ENCODE peak calls at places on chromosome 17, in nine cellular contexts. K is colonic mucosa, O is mucosa of descending colon, T is stomach, P is lung, V is PC-3, B is transverse colon, E is uterus, L is A549. Y is an unnamed sample. For H3K4me1, the result is how much of the 10 kb centered on the place peaks cover.

GRCh38 chr17:75406222-75406615 is 741 bp upstream of the GRB2 start:
- DNase-seq in K (peak), O (no peak), T (no peak), P (no peak), V (peak), B (no peak), E (no peak), L (no peak), Y (no peak)

GRCh38 chr17:39813631-39814030 is 50.5 kb downstream of the IKZF3 start:
- DNase-seq in K (no peak), O (no peak), T (no peak), P (no peak), V (no peak), B (no peak), E (no peak), L (no peak), Y (no peak)

GRCh38 chr17:57421393-57421717 is 165.0 kb downstream of the MSI2 start:
- DNase-seq in K (no peak), O (no peak), T (no peak), P (no peak), V (no peak), B (no peak), E (no peak), L (no peak), Y (no peak)

GRCh38 chr17:64498308-64499203 is 1.7 kb upstream of the POLG2 start:
- DNase-seq in K (no peak), O (no peak), T (no peak), P (no peak), V (peak), B (no peak), E (no peak), L (no peak), Y (no peak)

GRCh38 chr17:70774339-70775110 is 605.2 kb downstream of the KCNJ2 start:
- DNase-seq in K (no peak), O (no peak), T (no peak), P (no peak), V (no peak), B (no peak), E (no peak), L (no peak), Y (no peak)

GRCh38 chr17:58060596-58061191 is 22.5 kb upstream of the DYNLL2 start:
- DNase-seq in K (no peak), O (no peak), T (no peak), P (peak), V (no peak), B (peak), E (peak), L (no peak), Y (peak)

GRCh38 chr17:51251010-51251409 is 8.8 kb downstream of the MBTD1 start:
- DNase-seq in K (no peak), O (no peak), T (no peak), P (no peak), V (peak), B (no peak), E (no peak), L (no peak), Y (no peak)

GRCh38 chr17:13521784-13522183 is 79.9 kb downstream of the HS3ST3A1 start:
- DNase-seq in K (no peak), O (no peak), T (no peak), P (no peak), V (no peak), B (no peak), E (no peak), L (no peak), Y (no peak)

GRCh38 chr17:81814748-81815645 is 11.0 kb downstream of the GCGR start:
- DNase-seq in K (no peak), O (no peak), T (no peak), P (no peak), V (no peak), B (no peak), E (no peak), L (no peak), Y (no peak)

GRCh38 chr17:792277-792676 is 10.1 kb downstream of the MRM3 start:
- DNase-seq in K (no peak), O (no peak), T (no peak), P (no peak), V (no peak), B (no peak), E (no peak), L (peak), Y (no peak)

GRCh38 chr17:4938670-4939553 is 934 bp downstream of the SLC25A11 start:
- DNase-seq in K (no peak), O (peak), T (no peak), P (no peak), V (no peak), B (no peak), E (no peak), L (no peak), Y (no peak)

GRCh38 chr17:21292867-21293845 is 8.6 kb downstream of the MAP2K3 start:
- DNase-seq in K (no peak), O (peak), T (no peak), P (no peak), V (no peak), B (no peak), E (no peak), L (no peak), Y (no peak)

GRCh38 chr17:30780343-30780742 is 44.1 kb downstream of the CRLF3 start:
- DNase-seq in K (no peak), O (no peak), T (no peak), P (no peak), V (no peak), B (no peak), E (no peak), L (no peak), Y (no peak)

GRCh38 chr17:18996458-18996857 is 8.1 kb downstream of the FAM83G start:
- DNase-seq in K (no peak), O (peak), T (no peak), P (no peak), V (no peak), B (no peak), E (no peak), L (no peak), Y (no peak)

GRCh38 chr17:60333628-60334031 is 58.3 kb downstream of the USP32 start:
- DNase-seq in K (no peak), O (no peak), T (no peak), P (no peak), V (no peak), B (no peak), E (no peak), L (no peak), Y (no peak)

GRCh38 chr17:48722201-48722907 is at the start of gene PRAC1:
- DNase-seq in K (peak), O (peak), T (no peak), P (no peak), V (peak), B (no peak), E (no peak), L (no peak), Y (peak)

GRCh38 chr17:73765824-73766563 is 121.7 kb upstream of the SDK2 start:
- DNase-seq in K (no peak), O (peak), T (no peak), P (no peak), V (no peak), B (no peak), E (no peak), L (no peak), Y (no peak)

GRCh38 chr17:50571681-50572080 is 11.2 kb downstream of the CACNA1G start:
- DNase-seq in K (no peak), O (no peak), T (no peak), P (no peak), V (no peak), B (no peak), E (no peak), L (no peak), Y (no peak)

GRCh38 chr17:28154242-28154641 is 111.8 kb downstream of the NLK start:
- DNase-seq in K (no peak), O (no peak), T (no peak), P (no peak), V (no peak), B (no peak), E (no peak), L (peak), Y (no peak)

GRCh38 chr17:50689956-50690886 is 17.5 kb downstream of the ANKRD40 start:
- DNase-seq in K (no peak), O (no peak), T (no peak), P (no peak), V (peak), B (no peak), E (no peak), L (peak), Y (no peak)

GRCh38 chr17:40559016-40559853 is 6.0 kb downstream of the CCR7 start:
- DNase-seq in K (no peak), O (no peak), T (peak), P (no peak), V (no peak), B (no peak), E (peak), L (no peak), Y (peak)

DNA sequence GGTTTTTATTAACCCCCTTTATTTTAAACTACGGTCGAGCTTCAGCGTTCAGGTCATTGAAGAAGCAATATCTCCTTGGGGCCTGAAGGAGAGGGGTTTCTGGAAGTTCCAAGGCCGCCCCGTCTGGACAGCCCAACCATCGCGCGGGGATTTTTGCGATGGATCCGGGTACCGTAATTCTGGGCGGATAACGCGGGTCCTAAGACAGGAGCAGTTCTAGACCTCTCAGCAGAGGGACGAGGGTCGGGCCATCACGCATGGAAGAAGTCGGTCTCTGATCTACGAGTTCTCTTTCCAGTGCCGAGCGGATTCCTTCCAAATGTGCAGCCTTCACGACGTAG is 3.6 kb downstream of the BORCS6 start:
- DNase-seq in K (no peak), O (no peak), T (no peak), P (no peak), V (no peak), B (no peak), E (no peak), L (no peak), Y (no peak)
- TF ChIP-seq CTCF in K (no peak), O (no peak), T (no peak), P (no peak), V (no peak), B (no peak), E (no peak), L (no peak), Y (no peak)

GRCh38 chr17:55448681-55449080 is 27.0 kb upstream of the MMD start:
- DNase-seq in K (no peak), O (no peak), T (no peak), P (no peak), V (peak), B (no peak), E (no peak), L (no peak), Y (peak)
- H3K4me1 ChIP-seq in K (under half), O (under half), T (under half), P (under half), V (under half), B (under half), E (under half), L (half or more), Y (under half)

DNA sequence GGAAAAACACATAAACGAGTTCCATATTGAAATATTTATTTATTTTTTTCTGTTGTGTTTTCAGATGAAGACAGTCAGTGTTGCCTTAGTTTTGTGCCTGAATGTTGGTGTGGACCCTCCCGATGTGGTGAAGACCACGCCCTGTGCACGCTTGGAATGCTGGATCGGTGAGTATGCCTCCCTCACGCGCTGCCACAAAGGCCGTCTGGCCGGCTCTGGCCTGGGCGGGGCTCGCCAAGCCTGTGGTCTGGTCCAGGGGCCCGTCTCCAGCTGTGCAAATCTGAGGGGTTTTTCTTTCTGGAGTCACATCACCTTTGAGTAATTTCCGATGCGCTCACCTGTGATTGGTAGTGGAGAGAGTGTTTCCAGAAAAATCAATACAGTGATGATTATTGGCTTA is 81.0 kb downstream of the RPTOR start:
- DNase-seq in K (no peak), O (no peak), T (no peak), P (no peak), V (no peak), B (no peak), E (no peak), L (no peak), Y (no peak)
- TF ChIP-seq CTCF in K (no peak), O (no peak), T (no peak), P (no peak), V (no peak), B (no peak), E (no peak), L (no peak), Y (no peak)

DNA sequence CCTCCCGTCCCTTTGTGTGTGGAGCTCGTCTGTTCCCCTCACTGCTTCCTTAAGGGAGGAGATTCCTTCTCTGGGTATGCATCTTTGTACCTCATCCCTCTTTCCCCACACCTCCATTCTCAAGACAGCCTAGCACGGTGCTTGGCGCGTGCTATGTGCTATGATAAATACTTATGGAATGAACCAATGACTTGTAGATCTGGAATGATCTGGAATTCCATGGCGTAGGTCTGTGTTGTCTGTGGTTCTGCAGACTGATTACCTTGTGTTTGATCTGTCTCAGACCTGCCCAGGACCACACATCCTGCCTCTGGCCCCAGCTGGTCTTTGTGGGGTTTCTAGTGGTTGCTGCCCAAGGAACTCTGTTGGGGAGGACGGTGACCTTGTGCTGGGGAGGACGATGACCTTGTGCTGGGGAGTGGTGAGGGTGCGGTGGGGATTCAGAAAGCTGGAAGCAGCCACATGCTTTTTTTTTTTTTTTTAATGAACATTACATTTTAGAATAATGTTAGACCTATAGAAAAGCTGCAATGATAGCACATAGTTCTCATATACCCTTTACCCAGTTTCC is 33.5 kb upstream of the ETV4 start:
- DNase-seq in K (no peak), O (no peak), T (no peak), P (no peak), V (peak), B (no peak), E (no peak), L (peak), Y (no peak)
- H3K4me1 ChIP-seq in K (under half), O (under half), T (under half), P (under half), V (under half), B (under half), E (under half), L (under half), Y (under half)

DNA sequence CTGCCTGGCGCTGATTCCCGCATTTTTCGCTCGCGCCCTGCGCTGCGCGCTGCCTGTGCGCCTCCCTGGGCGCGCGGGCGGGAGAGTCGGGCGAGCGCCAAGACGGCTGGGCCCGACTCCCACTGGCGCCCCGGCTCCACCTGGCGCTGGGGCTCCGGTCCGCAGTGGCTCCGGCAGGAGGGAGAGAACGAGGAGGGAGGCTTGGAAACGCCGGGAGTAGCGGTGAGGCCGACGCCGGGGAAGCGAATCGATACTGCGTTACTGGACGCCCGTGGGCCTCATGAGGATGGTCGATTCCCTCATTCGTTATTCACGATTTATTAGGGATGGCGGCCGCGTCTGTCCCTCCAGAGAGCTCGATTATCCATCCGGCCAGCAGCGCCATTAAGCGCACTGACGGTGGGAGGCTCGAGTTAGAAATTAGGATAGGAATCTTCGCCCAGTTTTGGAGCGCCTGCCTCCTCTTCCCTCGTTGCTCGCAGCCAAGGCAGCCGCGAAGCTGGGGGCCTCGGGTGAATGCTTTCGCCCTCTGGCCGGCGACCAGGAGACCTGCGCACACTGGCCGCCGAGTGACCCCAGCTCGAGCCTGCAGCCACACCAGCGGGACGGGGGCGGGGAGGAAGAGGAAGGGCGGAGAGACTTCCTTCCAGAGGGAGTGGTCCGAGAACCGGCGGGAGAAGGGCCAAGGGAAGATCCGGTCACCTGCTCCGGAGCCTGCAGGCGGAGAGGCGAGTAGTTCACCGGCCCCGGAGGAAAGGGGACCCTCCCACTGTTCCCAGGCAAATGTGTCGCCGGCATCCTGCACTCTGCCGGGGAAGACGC is 1.3 kb upstream of the PCGF2 start:
- DNase-seq in K (peak), O (peak), T (peak), P (peak), V (peak), B (peak), E (peak), L (peak), Y (peak)
- TF ChIP-seq CTCF in K (no peak), O (no peak), T (no peak), P (no peak), V (no peak), B (no peak), E (peak), L (no peak), Y (peak)

DNA sequence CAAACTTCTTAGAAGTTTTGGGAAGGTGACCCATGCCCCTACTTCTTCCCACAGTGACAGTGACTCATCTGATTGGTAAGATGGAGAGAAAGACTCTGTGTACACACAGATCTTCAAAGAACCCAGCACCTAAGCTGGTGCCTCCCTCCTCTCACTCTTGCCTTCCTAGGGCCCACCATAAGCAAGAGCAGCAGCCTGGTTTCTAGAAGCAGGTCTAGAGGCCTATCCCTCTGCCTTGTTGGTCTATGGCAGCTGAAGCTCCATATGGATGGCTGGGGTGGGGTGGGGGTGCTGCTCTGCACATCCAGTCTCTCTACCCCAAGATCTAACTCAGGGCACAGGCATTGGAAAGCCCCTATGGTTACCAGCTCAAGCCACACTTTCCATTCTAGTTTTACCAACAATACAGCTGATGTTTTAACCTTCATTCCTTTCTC is 47.5 kb downstream of the STAT3 start:
- DNase-seq in K (no peak), O (no peak), T (no peak), P (no peak), V (no peak), B (no peak), E (no peak), L (no peak), Y (no peak)
- H3K4me1 ChIP-seq in K (under half), O (under half), T (under half), P (under half), V (under half), B (under half), E (under half), L (under half), Y (under half)

GRCh38 chr17:16463341-16464000 is 28.5 kb downstream of the LRRC75A start:
- DNase-seq in K (peak), O (peak), T (peak), P (no peak), V (peak), B (peak), E (no peak), L (peak), Y (no peak)
- TF ChIP-seq CTCF in K (peak), O (peak), T (no peak), P (no peak), V (peak), B (peak), E (no peak), L (no peak), Y (no peak)